ENCODE peak calls at places on chromosomes 4 and X, in eight cellular contexts. F is transverse colon, T is body of pancreas, P is fibroblast of lung, O is esophagus squamous epithelium, B is BE2C, C is cardiac muscle cell, Z is tibial artery. E is an unnamed sample.

GRCh38 chr4:101020956-101021355 is 326.4 kb downstream of the PPP3CA start:
- DNase-seq in T (no peak), C (no peak), O (no peak), P (peak; percentile 35), F (no peak), B (no peak), Z (no peak), E (peak; percentile 58)

GRCh38 chr4:39716356-39716755 is 18.4 kb downstream of the UBE2K start:
- DNase-seq in C (no peak), B (no peak), Z (no peak), O (no peak), F (no peak), T (no peak), P (no peak), E (no peak)

GRCh38 chr4:47530801-47531200 is 45.7 kb downstream of the ATP10D start:
- DNase-seq in F (no peak), O (no peak), P (no peak), T (no peak), B (no peak), C (no peak), Z (no peak), E (no peak)

GRCh38 chr4:186104895-186105720 is 604 bp downstream of the FAM149A start:
- DNase-seq in Z (no peak), F (peak; percentile 36), C (peak; percentile 38), T (peak; percentile 51), P (no peak), B (no peak), O (no peak), E (no peak)

GRCh38 chrX:57951666-57952319 is 41.5 kb upstream of the ZXDA start:
- DNase-seq in O (no peak), F (peak; percentile 26), C (no peak), T (no peak), B (no peak), P (no peak), Z (peak; percentile 23), E (no peak)

GRCh38 chrX:115330498-115331138 is 41.1 kb downstream of the LUZP4 start:
- DNase-seq in Z (no peak), C (peak; percentile 79), F (peak; percentile 21), B (peak; percentile 24), P (peak; percentile 77), T (peak; percentile 44), O (no peak), E (no peak)

GRCh38 chr4:95381843-95382580 is 166.8 kb downstream of the UNC5C start:
- DNase-seq in P (no peak), B (no peak), C (no peak), T (no peak), F (no peak), O (no peak), Z (no peak), E (no peak)

GRCh38 chr4:102411416-102411815 is 66.1 kb upstream of the SLC39A8 start:
- DNase-seq in F (no peak), C (no peak), O (no peak), B (no peak), T (no peak), P (peak; percentile 20), Z (no peak), E (no peak)

GRCh38 chrX:25534096-25534495 is 518.3 kb upstream of the ARX start:
- DNase-seq in Z (no peak), T (no peak), O (no peak), F (no peak), C (no peak), B (no peak), P (no peak), E (no peak)

GRCh38 chrX:8183281-8183680 is 12.2 kb upstream of the VCX2 start:
- DNase-seq in O (no peak), F (no peak), C (no peak), P (no peak), B (no peak), Z (no peak), T (no peak), E (no peak)

GRCh38 chr4:127957105-127957504 is 7.9 kb downstream of the MFSD8 start:
- DNase-seq in Z (no peak), P (peak; percentile 20), O (no peak), F (no peak), B (no peak), T (no peak), C (no peak), E (no peak)

GRCh38 chr4:119752936-119753335 is 124.3 kb upstream of the PDE5A start:
- DNase-seq in Z (no peak), P (no peak), F (no peak), B (no peak), T (no peak), O (no peak), C (no peak), E (no peak)

GRCh38 chr4:159505275-159505975 is 402.5 kb downstream of the RAPGEF2 start:
- DNase-seq in B (no peak), O (no peak), F (no peak), Z (no peak), P (no peak), T (no peak), C (no peak), E (no peak)

GRCh38 chr4:155879767-155880166 is 13.7 kb upstream of the ASIC5 start:
- DNase-seq in F (no peak), O (no peak), T (no peak), C (no peak), B (no peak), Z (no peak), P (no peak), E (no peak)

GRCh38 chr4:155881555-155881954 is 15.5 kb upstream of the ASIC5 start:
- DNase-seq in C (no peak), B (no peak), O (no peak), P (no peak), Z (no peak), T (peak; percentile 13), F (no peak), E (no peak)

GRCh38 chr4:155888171-155888570 is 15.3 kb upstream of the TDO2 start:
- DNase-seq in Z (no peak), C (no peak), F (no peak), T (no peak), O (no peak), B (no peak), P (no peak), E (no peak)

GRCh38 chr4:155885666-155886065 is 17.8 kb upstream of the TDO2 start:
- DNase-seq in P (no peak), Z (no peak), F (no peak), O (no peak), B (no peak), T (no peak), C (no peak), E (no peak)

GRCh38 chr4:155883895-155884294 is 17.8 kb upstream of the ASIC5 start:
- DNase-seq in C (no peak), B (no peak), O (no peak), F (no peak), P (no peak), Z (no peak), T (no peak), E (no peak)
- H3K36me3 ChIP-seq in C (no peaks in the 10 kb centered on the region), B (no peaks in the 10 kb centered on the region), O (no peaks in the 10 kb centered on the region), F (no peaks in the 10 kb centered on the region), P (no peaks in the 10 kb centered on the region), Z (no peaks in the 10 kb centered on the region), T (no peaks in the 10 kb centered on the region), E (no peaks in the 10 kb centered on the region)

GRCh38 chr4:69831646-69832325 is 28.2 kb downstream of the SULT1E1 start:
- DNase-seq in C (no peak), B (no peak), Z (peak; percentile 37), F (peak; percentile 30), O (no peak), P (no peak), T (no peak), E (no peak)
- H3K4me3 ChIP-seq in C (no peak overlapping the region), B (no peak overlapping the region), Z (no peak overlapping the region), F (no peak overlapping the region), O (peak overlapping the region; percentile 1), P (no peak overlapping the region), T (no peak overlapping the region), E (no peak overlapping the region)

GRCh38 chr4:184423003-184423686 is 51.2 kb downstream of the IRF2 start:
- DNase-seq in O (no peak), C (no peak), P (no peak), F (peak; percentile 47), B (no peak), T (no peak), Z (no peak), E (no peak)

GRCh38 chr4:184427687-184428086 is 46.7 kb downstream of the IRF2 start:
- DNase-seq in P (no peak), O (no peak), T (no peak), F (no peak), B (no peak), C (no peak), Z (no peak), E (no peak)

GRCh38 chr4:184424279-184424678 is 50.1 kb downstream of the IRF2 start:
- DNase-seq in P (no peak), F (no peak), Z (no peak), B (no peak), C (no peak), T (no peak), O (no peak), E (no peak)

GRCh38 chr4:184427093-184427492 is 47.3 kb downstream of the IRF2 start:
- DNase-seq in B (no peak), T (no peak), Z (no peak), P (no peak), F (no peak), C (no peak), O (no peak), E (no peak)

DNA sequence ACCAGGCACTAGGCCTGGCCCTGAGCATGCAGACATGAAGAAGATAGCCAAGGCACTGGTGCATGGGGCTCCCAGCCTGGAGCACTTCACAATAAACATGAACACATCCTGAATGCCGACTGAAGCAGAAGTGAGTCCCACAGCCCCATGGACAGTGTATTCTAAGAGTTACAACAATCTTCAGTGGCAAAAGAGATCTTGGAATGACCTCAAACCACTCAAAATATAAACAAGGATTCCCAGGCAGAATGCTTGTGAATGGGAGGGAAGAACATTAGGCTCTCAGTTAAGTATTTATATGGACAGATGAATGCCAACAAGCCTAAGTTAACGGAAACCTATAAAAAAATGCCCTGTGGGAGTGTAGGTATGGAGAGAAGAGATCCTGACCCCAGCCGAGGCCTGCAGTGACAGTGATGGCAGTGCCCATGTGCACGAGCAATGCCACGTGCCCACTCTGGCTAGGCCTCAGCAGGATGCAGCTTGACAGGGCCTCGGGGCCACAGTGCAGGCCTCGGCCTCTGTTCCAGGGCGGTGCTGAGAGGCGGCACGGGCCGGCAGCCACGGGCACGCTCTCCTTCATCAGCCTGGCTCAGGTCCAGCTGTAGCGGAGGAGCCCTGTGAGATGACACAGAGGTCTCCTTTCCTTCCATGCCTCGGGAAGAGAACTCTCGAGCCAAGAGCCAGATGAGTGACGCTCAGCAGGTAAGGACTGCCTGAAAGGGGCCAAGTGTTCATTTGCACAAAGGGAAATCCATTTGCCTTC is 49.2 kb downstream of the IRF2 start:
- DNase-seq in O (no peak), C (peak; percentile 23), F (no peak), T (no peak), Z (no peak), B (no peak), P (peak; percentile 43), E (no peak)
- H3K4me1 ChIP-seq in O (peaks cover 60% of the 10 kb centered on the region), C (no peaks in the 10 kb centered on the region), F (peaks cover 49% of the 10 kb centered on the region), T (peaks cover 18% of the 10 kb centered on the region), Z (peaks cover 9% of the 10 kb centered on the region), B (no peaks in the 10 kb centered on the region), P (peaks cover 10% of the 10 kb centered on the region), E (peaks cover 37% of the 10 kb centered on the region)

DNA sequence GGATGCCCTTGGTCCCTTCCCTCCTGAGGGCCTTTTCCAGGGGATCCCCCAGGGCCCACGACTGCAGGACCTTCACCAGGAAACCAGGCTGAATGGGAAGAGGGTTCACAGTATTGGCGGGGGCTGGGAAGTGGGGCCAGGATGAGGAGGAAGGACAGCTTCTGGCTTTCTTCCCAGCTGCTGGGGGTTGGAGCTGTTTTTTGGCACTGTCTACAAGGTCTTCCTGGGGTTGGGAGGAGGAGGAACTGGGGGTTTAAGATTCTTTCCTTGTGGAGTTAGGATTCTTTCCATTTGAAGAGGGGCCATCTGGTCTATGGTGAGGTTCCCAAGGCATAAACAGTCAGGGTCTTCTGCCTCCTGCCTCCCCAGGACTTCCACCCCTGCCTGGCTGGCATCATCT is 64.8 kb downstream of the KIF4A start:
- DNase-seq in B (no peak), Z (no peak), C (no peak), P (no peak), O (no peak), T (no peak), F (no peak), E (no peak)
- H3K36me3 ChIP-seq in B (no peaks in the 10 kb centered on the region), Z (no peaks in the 10 kb centered on the region), C (no peaks in the 10 kb centered on the region), P (no peaks in the 10 kb centered on the region), O (no peaks in the 10 kb centered on the region), T (no peaks in the 10 kb centered on the region), F (no peaks in the 10 kb centered on the region), E (no peaks in the 10 kb centered on the region)